ENCODE peak calls at places on chromosome 21, in seven cellular contexts. L is retinal pigment epithelial cell, Y is epithelial cell of proximal tubule, A is brain microvascular endothelial cell, M is pancreas, D is bronchial epithelial cell, W is glutamatergic neuron. J is an unnamed sample.
A peak's percentile ranks its signal among the peaks of the same experiment; 100 is the strongest.

GRCh38 chr21:46308431-46308830 is 15.2 kb downstream of the C21orf58 start:
- DNase-seq in L (no peak), M (no peak), A (no peak), Y (no peak), W (no peak), D (no peak), J (no peak)

GRCh38 chr21:34857874-34858273 is 189.1 kb downstream of the CLIC6 start:
- DNase-seq in M (no peak), Y (no peak), A (no peak), L (no peak), D (no peak), W (no peak), J (no peak)

GRCh38 chr21:44840771-44841170 is 22.9 kb upstream of the SUMO3 start:
- DNase-seq in D (no peak), Y (no peak), M (no peak), L (no peak), W (no peak), A (no peak), J (no peak)

GRCh38 chr21:16196521-16197208 is 466.9 kb downstream of the USP25 start:
- DNase-seq in Y (peak; percentile 35), W (no peak), M (no peak), L (no peak), A (no peak), D (peak; percentile 51), J (no peak)

GRCh38 chr21:35927262-35927661 is 133.1 kb downstream of the SETD4 start:
- DNase-seq in M (no peak), Y (no peak), A (no peak), W (peak; percentile 28), L (no peak), D (no peak), J (no peak)

GRCh38 chr21:31072486-31072885 is 34.2 kb upstream of the KRTAP19-8 start:
- DNase-seq in Y (no peak), W (peak; percentile 21), A (no peak), D (no peak), L (no peak), M (no peak), J (no peak)

GRCh38 chr21:25907573-25908275 is 173.0 kb downstream of the GABPA start:
- DNase-seq in M (no peak), A (no peak), W (no peak), D (no peak), Y (no peak), L (no peak), J (no peak)

GRCh38 chr21:45164838-45165237 is 90.5 kb downstream of the ADARB1 start:
- DNase-seq in D (no peak), Y (no peak), L (no peak), W (no peak), M (no peak), A (no peak), J (no peak)

GRCh38 chr21:35400233-35400939 is 351.3 kb upstream of the RUNX1 start:
- DNase-seq in A (peak; percentile 31), L (peak; percentile 39), Y (peak; percentile 35), M (no peak), D (peak; percentile 80), W (no peak), J (no peak)

GRCh38 chr21:44074315-44074958 is 32.8 kb upstream of the PWP2 start:
- DNase-seq in W (no peak), A (no peak), D (no peak), M (no peak), Y (no peak), L (no peak), J (no peak)

GRCh38 chr21:38831526-38832467 is 26.1 kb downstream of the ETS2 start:
- DNase-seq in A (peak; percentile 96), W (no peak), Y (peak; percentile 100), L (peak; percentile 52), M (no peak), D (peak; percentile 100), J (no peak)

GRCh38 chr21:38914531-38915385 is 109.0 kb downstream of the ETS2 start:
- DNase-seq in Y (no peak), M (no peak), A (no peak), L (no peak), D (peak; percentile 63), W (no peak), J (no peak)

GRCh38 chr21:16388291-16388690 is 658.5 kb downstream of the USP25 start:
- DNase-seq in L (no peak), W (no peak), Y (no peak), M (no peak), D (peak; percentile 7), A (no peak), J (no peak)

DNA sequence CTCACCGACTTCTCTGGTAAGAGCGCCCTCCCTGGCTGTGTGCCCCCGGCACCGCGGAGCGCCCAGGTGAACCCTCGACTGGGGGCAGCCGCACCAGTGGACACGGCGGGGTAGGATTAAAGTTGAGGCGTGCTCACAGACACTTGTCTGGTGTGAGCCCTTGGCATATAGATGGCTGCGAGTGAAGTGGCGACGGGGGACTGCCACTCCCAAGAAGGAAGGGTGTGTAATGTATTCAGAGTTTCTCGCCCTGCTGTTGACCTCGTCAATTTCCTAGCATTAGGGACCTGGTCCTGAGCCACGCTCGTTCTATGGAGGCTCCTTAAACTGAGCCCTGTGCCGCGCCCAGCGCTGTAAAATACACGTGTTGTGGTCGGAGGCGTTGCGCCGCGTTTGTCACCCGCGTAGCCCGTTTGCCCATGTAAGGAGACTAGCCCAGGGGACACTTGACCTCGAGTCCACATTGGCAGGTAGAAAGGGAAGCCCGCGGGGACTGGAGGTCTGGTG is 545 bp downstream of the EVA1C start:
- DNase-seq in M (peak; percentile 63), W (peak; percentile 26), Y (no peak), L (no peak), A (no peak), D (peak; percentile 22), J (peak; percentile 39)
- TF ChIP-seq CTCF in M (no peak), W (no peak), Y (no peak), L (peak; percentile 32), A (peak; percentile 24), D (peak; percentile 9), J (no peak)

GRCh38 chr21:32412162-32412997 is at the start of gene EVA1C:
- DNase-seq in W (peak; percentile 51), M (peak; percentile 89), D (peak; percentile 43), L (no peak), A (no peak), Y (no peak), J (peak; percentile 84)

GRCh38 chr21:32415999-32416398 is 3.5 kb downstream of the EVA1C start:
- DNase-seq in Y (no peak), M (no peak), W (no peak), D (no peak), L (no peak), A (no peak), J (no peak)

GRCh38 chr21:32413697-32414578 is 1.4 kb downstream of the EVA1C start:
- DNase-seq in D (peak; percentile 40), L (no peak), A (no peak), W (no peak), Y (no peak), M (no peak), J (peak; percentile 46)

GRCh38 chr21:32415451-32415850 is 2.9 kb downstream of the EVA1C start:
- DNase-seq in A (no peak), Y (no peak), M (no peak), D (no peak), L (no peak), W (peak; percentile 60), J (no peak)

DNA sequence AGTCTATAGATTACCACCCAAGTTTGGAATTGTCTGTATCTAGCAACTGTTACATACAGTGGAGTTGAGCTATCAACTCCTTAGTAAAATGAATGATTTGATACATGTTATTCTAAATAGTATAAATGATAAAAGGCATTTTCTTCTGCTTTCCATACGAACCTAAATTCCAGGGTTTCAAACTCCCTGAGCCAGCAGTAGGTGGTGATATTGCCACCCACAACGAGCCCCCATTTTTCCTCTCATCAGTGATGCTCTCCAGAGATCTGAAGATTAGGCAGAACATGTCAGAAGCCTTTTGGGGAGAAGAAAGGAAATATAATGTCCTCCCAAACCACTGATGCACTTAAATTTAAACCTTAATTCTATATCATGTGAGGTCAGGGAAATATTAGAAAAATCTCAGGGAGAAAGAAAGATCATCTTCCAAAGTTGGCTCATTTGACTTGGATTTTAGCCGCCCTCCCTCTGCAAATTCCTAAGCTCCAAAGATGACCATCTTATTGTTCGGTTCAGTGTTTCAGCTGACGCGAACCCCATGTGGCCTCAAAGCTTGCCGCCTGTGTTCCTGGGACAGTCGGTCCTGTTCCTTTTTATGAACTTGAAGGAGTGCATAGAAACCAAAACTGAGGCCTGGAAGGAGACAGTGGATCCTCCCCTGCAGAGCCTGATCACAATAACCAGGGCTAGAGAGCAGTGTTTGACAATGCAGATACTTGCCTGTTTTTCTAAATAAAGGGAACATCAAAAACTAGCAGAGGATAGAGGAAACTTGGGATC is 2.3 kb downstream of the EVA1C start:
- DNase-seq in A (no peak), Y (no peak), D (peak; percentile 51), W (no peak), M (no peak), L (no peak), J (no peak)
- TF ChIP-seq CTCF in A (peak; percentile 75), Y (peak; percentile 70), D (peak; percentile 45), W (peak; percentile 15), M (peak; percentile 6), L (peak; percentile 68), J (no peak)

DNA sequence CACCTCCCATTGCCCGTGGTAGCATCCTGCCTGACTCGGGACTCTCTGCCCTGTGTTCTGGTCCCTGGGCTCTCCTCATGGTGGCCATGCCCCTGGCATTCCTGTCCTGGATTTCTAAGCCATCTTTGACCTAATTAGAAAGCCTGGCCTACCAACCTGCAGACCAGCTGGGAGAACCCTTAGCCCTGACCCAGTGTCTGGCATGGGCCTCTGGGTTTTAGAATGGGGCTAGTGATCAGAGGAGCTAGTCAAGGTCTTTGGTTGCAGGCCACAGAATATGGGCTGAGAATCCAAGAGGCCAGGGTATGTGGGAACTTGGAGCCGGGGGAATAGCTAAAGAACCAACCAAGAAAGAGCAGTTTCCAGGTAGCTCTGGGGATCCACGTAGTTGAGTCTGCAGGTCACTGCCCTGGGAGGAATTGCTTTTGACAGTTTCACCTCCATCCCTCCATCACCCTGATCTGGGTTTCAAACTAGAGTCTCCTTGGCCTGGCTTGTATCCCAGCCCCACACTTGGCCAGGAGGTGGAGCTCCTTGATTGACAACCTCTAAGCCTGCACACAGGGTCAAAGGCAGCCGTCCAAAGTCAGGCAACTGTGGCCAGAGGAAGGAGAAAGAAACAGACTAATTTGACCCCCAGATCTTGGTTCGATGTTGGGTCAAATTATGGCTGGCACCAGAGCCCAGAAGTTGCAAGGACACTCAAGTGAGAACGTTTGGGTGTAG is 54.7 kb upstream of the ABCG1 start:
- DNase-seq in Y (no peak), M (no peak), W (peak; percentile 65), A (no peak), D (no peak), L (no peak), J (peak; percentile 82)
- TF ChIP-seq CTCF in Y (peak; percentile 78), M (peak; percentile 9), W (peak; percentile 25), A (peak; percentile 48), D (peak; percentile 74), L (peak; percentile 50), J (peak; percentile 48)

DNA sequence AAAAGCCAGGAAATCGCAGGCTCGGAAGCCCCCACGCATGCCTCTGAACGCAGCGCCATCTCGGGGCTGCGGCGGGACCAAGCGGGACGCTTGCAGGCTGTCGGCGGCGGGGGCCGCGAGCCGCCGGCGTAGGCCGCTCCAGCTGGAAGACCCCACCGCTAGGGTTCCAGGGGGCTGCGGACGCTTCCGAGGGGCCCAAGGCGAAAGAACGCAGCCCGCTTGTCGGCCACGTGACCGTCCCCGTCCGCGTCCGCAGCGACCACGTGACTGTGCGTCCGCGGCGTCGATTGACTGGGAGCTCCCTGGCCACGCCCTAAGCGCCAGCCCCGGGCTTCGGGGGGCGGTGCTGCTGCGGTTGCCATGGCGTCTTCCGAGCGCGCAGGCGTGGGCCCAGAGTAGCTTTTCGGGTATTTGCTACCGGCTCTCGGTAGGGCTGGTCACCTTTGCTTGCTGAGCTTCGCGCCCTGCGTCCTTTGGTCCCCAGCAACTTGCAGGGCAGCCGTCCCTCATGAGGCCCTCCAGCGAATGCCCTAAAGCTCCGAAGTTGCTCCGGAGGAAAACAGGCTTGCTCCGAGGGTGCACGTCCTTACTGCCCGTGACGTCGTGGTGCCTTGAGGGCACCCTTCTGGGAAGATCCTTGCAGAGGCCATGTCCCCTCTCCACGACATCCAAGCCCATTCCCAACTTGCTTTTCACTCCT is 197.2 kb downstream of the DYRK1A start:
- DNase-seq in Y (no peak), W (peak; percentile 86), A (peak; percentile 83), L (peak; percentile 74), M (peak; percentile 97), D (peak; percentile 84), J (peak; percentile 97)
- TF ChIP-seq CTCF in Y (peak; percentile 45), W (peak; percentile 10), A (peak; percentile 51), L (peak; percentile 35), M (no peak), D (peak; percentile 56), J (peak; percentile 52)